ENCODE peak calls at places on chromosomes 2 and 18, in six cellular contexts. C is Panc1, J is right atrium auricular region, A is IMR-90, Z is fibroblast of mammary gland, D is cardiac fibroblast. W is an unnamed sample.

GRCh38 chr2:232772540-232772939 is 3.8 kb downstream of the KCNJ13 start:
- DNase-seq in Z (no peak), D (no peak), C (no peak), J (no peak), A (no peak), W (no peak)

GRCh38 chr2:226398580-226398979 is 401.0 kb downstream of the IRS1 start:
- DNase-seq in J (no peak), D (peak; percentile 51), Z (peak; percentile 39), A (peak; percentile 20), C (no peak), W (no peak)

GRCh38 chr2:239589270-239589825 is 188.5 kb upstream of the HDAC4 start:
- DNase-seq in J (no peak), Z (no peak), A (no peak), C (no peak), D (no peak), W (peak; percentile 22)

GRCh38 chr18:79856119-79857080 is 58.7 kb downstream of the KCNG2 start:
- DNase-seq in A (peak; percentile 25), D (peak; percentile 47), C (no peak), Z (peak; percentile 18), J (peak; percentile 49), W (no peak)

GRCh38 chr2:37976411-37976810 is 51.3 kb downstream of the RMDN2 start:
- DNase-seq in D (no peak), J (no peak), Z (no peak), A (no peak), C (no peak), W (no peak)

GRCh38 chr2:235218486-235218907 is 266.7 kb downstream of the SH3BP4 start:
- DNase-seq in J (peak; percentile 76), Z (no peak), D (no peak), C (no peak), A (no peak), W (no peak)

GRCh38 chr2:112884869-112885502 is 26.0 kb upstream of the IL37 start:
- DNase-seq in C (peak; percentile 27), D (peak; percentile 73), A (no peak), J (no peak), Z (peak; percentile 41), W (peak; percentile 69)

GRCh38 chr18:58721586-58722160 is 50.4 kb downstream of the MALT1 start:
- DNase-seq in Z (no peak), C (no peak), D (peak; percentile 2), J (no peak), A (peak; percentile 28), W (no peak)

GRCh38 chr2:85712849-85713612 is 18.9 kb downstream of the GNLY start:
- DNase-seq in J (peak; percentile 84), A (peak; percentile 81), D (peak; percentile 65), C (no peak), Z (peak; percentile 86), W (no peak)

GRCh38 chr2:38390941-38391340 is 13.9 kb upstream of the ATL2 start:
- DNase-seq in J (no peak), Z (no peak), D (no peak), C (no peak), A (no peak), W (no peak)

GRCh38 chr2:95260028-95261023 is 13.9 kb upstream of the PROM2 start:
- DNase-seq in J (no peak), A (peak; percentile 7), Z (peak; percentile 28), D (no peak), C (no peak), W (peak; percentile 42)

GRCh38 chr18:35039633-35040032 is 1.6 kb upstream of the MAPRE2 start:
- DNase-seq in C (no peak), Z (no peak), A (peak; percentile 22), J (no peak), D (no peak), W (no peak)

GRCh38 chr2:11387100-11387390 is 42.6 kb upstream of the ROCK2 start:
- DNase-seq in C (no peak), D (no peak), J (no peak), Z (peak; percentile 52), A (no peak), W (no peak)

GRCh38 chr2:173053043-173053699 is 22.5 kb upstream of the MAP3K20 start:
- DNase-seq in A (no peak), J (no peak), C (no peak), D (peak; percentile 23), Z (no peak), W (no peak)

GRCh38 chr2:219856602-219857001 is 229.2 kb downstream of the SLC4A3 start:
- DNase-seq in A (no peak), Z (no peak), J (no peak), D (no peak), C (no peak), W (no peak)

GRCh38 chr18:44725300-44726096 is 44.8 kb downstream of the SETBP1 start:
- DNase-seq in A (peak; percentile 43), J (no peak), D (peak; percentile 76), C (no peak), Z (peak; percentile 78), W (peak; percentile 64)

GRCh38 chr2:18650221-18650620 is 60.9 kb upstream of the NT5C1B start:
- DNase-seq in D (no peak), A (no peak), Z (no peak), C (no peak), J (no peak), W (no peak)

GRCh38 chr2:207046642-207047213 is 107.4 kb downstream of the CPO start:
- DNase-seq in D (peak; percentile 68), A (no peak), C (no peak), Z (peak; percentile 38), J (no peak), W (no peak)

GRCh38 chr2:174597347-174598047 is at the start of gene WIPF1:
- DNase-seq in A (peak; percentile 86), Z (peak; percentile 90), C (no peak), J (no peak), D (peak; percentile 91), W (peak; percentile 80)

GRCh38 chr2:71747573-71747972 is 294.2 kb downstream of the DYSF start:
- DNase-seq in J (no peak), C (no peak), A (no peak), D (no peak), Z (no peak), W (no peak)

GRCh38 chr18:543447-543846 is 36.7 kb upstream of the CETN1 start:
- DNase-seq in D (no peak), C (no peak), J (no peak), A (no peak), Z (no peak), W (no peak)

GRCh38 chr2:69683170-69683971 is 39.8 kb upstream of the AAK1 start:
- DNase-seq in D (peak; percentile 87), C (no peak), A (peak; percentile 85), J (no peak), Z (peak; percentile 79), W (no peak)

GRCh38 chr2:64222351-64222750 is 78.1 kb upstream of the PELI1 start:
- DNase-seq in A (peak; percentile 21), C (no peak), J (no peak), D (peak; percentile 75), Z (peak; percentile 69), W (no peak)

GRCh38 chr2:187581125-187581896 is 27.1 kb upstream of the TFPI start:
- DNase-seq in J (no peak), D (peak; percentile 75), C (peak; percentile 30), Z (peak; percentile 70), A (peak; percentile 52), W (no peak)

GRCh38 chr2:162824319-162824718 is 14.2 kb downstream of the KCNH7 start:
- DNase-seq in A (no peak), J (no peak), D (no peak), Z (no peak), C (no peak), W (no peak)

GRCh38 chr18:54923339-54923956 is 35.8 kb downstream of the CCDC68 start:
- DNase-seq in J (no peak), Z (no peak), D (peak; percentile 48), C (no peak), A (no peak), W (no peak)

GRCh38 chr2:208819190-208819589 is 412.6 kb downstream of the PTH2R start:
- DNase-seq in J (no peak), A (no peak), D (no peak), C (no peak), Z (no peak), W (no peak)

DNA sequence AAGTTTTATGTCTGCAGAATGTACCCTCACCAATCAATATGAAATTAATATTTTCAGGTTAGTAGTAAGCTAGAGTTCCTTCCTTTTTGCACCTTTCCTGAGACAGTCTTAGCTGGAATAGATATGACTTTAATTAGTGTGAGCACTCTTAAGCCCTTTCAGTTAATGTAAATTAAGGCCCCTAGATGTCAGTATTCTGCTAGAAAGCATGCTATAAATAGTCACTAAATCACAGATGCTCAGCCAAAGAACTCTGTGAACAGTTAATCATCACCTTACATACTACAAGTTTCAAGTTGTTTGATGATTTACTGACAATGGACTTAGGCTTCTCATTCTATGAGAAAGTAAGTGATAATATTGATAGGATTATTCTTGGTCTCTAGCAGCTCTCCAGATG is 413.7 kb downstream of the PTH2R start:
- DNase-seq in D (no peak), J (no peak), C (no peak), A (no peak), Z (no peak), W (no peak)
- TF ChIP-seq CTCF in D (no peak), J (peak; percentile 30), C (peak; percentile 35), A (no peak), Z (peak; percentile 1), W (no peak)

GRCh38 chr2:237315170-237315880 is 98.6 kb downstream of the COL6A3 start:
- DNase-seq in C (no peak), D (peak; percentile 97), Z (peak; percentile 93), A (peak; percentile 98), J (peak; percentile 94), W (no peak)
- TF ChIP-seq CTCF in C (no peak), D (peak; percentile 41), Z (peak; percentile 22), A (peak; percentile 45), J (peak; percentile 73), W (no peak)

GRCh38 chr2:105596522-105596921 is 148.2 kb upstream of the NCK2 start:
- DNase-seq in J (no peak), C (no peak), D (no peak), A (no peak), Z (no peak), W (no peak)

GRCh38 chr2:105597011-105597830 is 147.5 kb upstream of the NCK2 start:
- DNase-seq in Z (no peak), C (no peak), J (no peak), A (no peak), D (no peak), W (no peak)

GRCh38 chr2:105597831-105598293 is 146.8 kb upstream of the NCK2 start:
- DNase-seq in J (no peak), C (no peak), A (no peak), D (no peak), Z (no peak), W (no peak)

GRCh38 chr2:105593221-105593967 is 151.3 kb upstream of the NCK2 start:
- DNase-seq in A (peak; percentile 2), Z (no peak), D (no peak), C (no peak), J (no peak), W (no peak)

DNA sequence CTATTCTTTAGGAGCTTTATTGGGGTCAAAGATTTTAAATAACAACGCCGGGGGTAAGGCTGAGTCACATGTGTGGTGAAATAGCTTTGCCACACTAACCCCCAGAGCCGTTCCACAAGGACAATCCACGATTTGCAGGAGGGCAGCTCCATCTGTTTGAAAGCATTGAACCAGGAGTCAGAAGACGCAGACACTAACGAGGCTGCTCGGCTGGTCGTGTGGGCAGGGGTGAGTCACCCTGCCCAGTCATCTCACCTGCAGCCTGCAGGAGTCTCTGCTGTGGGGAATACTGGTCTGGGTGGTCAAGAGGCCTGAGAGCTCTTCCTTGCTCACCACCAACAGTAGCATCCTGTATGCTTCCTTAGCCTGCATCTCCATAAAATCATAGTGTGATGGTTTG is 149.2 kb upstream of the NCK2 start:
- DNase-seq in J (no peak), A (no peak), C (no peak), D (no peak), Z (no peak), W (no peak)
- TF ChIP-seq CTCF in J (no peak), A (no peak), C (no peak), D (no peak), Z (no peak), W (no peak)

GRCh38 chr2:152755029-152755428 is 36.6 kb downstream of the ARL6IP6 start:
- DNase-seq in J (no peak), Z (no peak), D (peak; percentile 42), C (peak; percentile 12), A (no peak), W (no peak)
- TF ChIP-seq CTCF in J (peak; percentile 25), Z (peak; percentile 16), D (peak; percentile 52), C (peak; percentile 59), A (no peak), W (no peak)